ENCODE peak calls at places on chromosomes 16 and 17, in six cellular contexts. S, F, M, Y, H and L are unnamed samples.

GRCh38 chr16:85563515-85564276 is 49.4 kb upstream of the GSE1 start:
- DNase-seq in S (no peak), F (no peak), M (peak), Y (no peak), H (no peak), L (no peak)

GRCh38 chr17:30413109-30413508 is 34.4 kb downstream of the CPD start:
- DNase-seq in S (no peak), F (no peak), M (no peak), Y (no peak), H (no peak), L (no peak)

GRCh38 chr16:4200000-4200780 is 41.7 kb downstream of the SRL start:
- DNase-seq in S (peak), F (peak), M (peak), Y (no peak), H (peak), L (peak)

GRCh38 chr17:50027639-50028206 is 28.2 kb upstream of the ITGA3 start:
- DNase-seq in S (no peak), F (no peak), M (peak), Y (no peak), H (peak), L (no peak)

GRCh38 chr16:26281681-26282080 is 589.9 kb downstream of the HS3ST4 start:
- DNase-seq in S (no peak), F (no peak), M (no peak), Y (no peak), H (no peak), L (no peak)

GRCh38 chr17:80363518-80364090 is 51.4 kb upstream of the ENDOV start:
- DNase-seq in S (no peak), F (no peak), M (peak), Y (no peak), H (no peak), L (no peak)

GRCh38 chr17:7468290-7468689 is 11.1 kb downstream of the ZBTB4 start:
- DNase-seq in S (no peak), F (no peak), M (no peak), Y (no peak), H (no peak), L (no peak)

GRCh38 chr17:305090-305976 is 47.3 kb downstream of the RPH3AL start:
- DNase-seq in S (no peak), F (no peak), M (no peak), Y (no peak), H (no peak), L (no peak)

GRCh38 chr17:32627233-32628008 is 140.6 kb downstream of the CDK5R1 start:
- DNase-seq in S (peak), F (no peak), M (no peak), Y (no peak), H (no peak), L (no peak)

GRCh38 chr16:77816293-77816692 is 27.9 kb downstream of the VAT1L start:
- DNase-seq in S (no peak), F (no peak), M (no peak), Y (no peak), H (no peak), L (no peak)

GRCh38 chr17:77153487-77153886 is 12.7 kb downstream of the SEC14L1 start:
- DNase-seq in S (no peak), F (no peak), M (no peak), Y (no peak), H (no peak), L (no peak)

GRCh38 chr17:8016632-8017424 is 14.4 kb downstream of the GUCY2D start:
- DNase-seq in S (peak), F (no peak), M (peak), Y (peak), H (peak), L (peak)

GRCh38 chr16:69932228-69932627 is 18.9 kb upstream of the CLEC18A start:
- DNase-seq in S (no peak), F (no peak), M (no peak), Y (no peak), H (no peak), L (no peak)

GRCh38 chr17:40284085-40284713 is 3.5 kb upstream of the CDC6 start:
- DNase-seq in S (no peak), F (no peak), M (no peak), Y (no peak), H (no peak), L (no peak)

GRCh38 chr17:80649200-80649644 is 104.6 kb downstream of the RPTOR start:
- DNase-seq in S (no peak), F (no peak), M (no peak), Y (no peak), H (no peak), L (no peak)

GRCh38 chr17:7929158-7930029 is at the start of gene KCNAB3:
- DNase-seq in S (peak), F (no peak), M (peak), Y (peak), H (peak), L (peak)

GRCh38 chr17:64969046-64969501 is 49.8 kb upstream of the LRRC37A3 start:
- DNase-seq in S (no peak), F (no peak), M (no peak), Y (no peak), H (no peak), L (no peak)

GRCh38 chr17:32189343-32189742 is 47.0 kb downstream of the RHOT1 start:
- DNase-seq in S (no peak), F (no peak), M (no peak), Y (no peak), H (no peak), L (no peak)

GRCh38 chr17:68433911-68434503 is 23.3 kb downstream of the WIPI1 start:
- DNase-seq in S (no peak), F (no peak), M (no peak), Y (no peak), H (no peak), L (no peak)